ENCODE peak calls at places on chromosomes 3 and 15, in nine cellular contexts. L, E, Z, R, N, D, F, A and Q are unnamed samples.

GRCh38 chr3:76051145-76051544 is 265.8 kb upstream of the ZNF717 start:
- DNase-seq in L (no peak), E (no peak), Z (no peak), R (no peak), N (no peak), D (no peak), F (no peak), A (no peak), Q (no peak)

GRCh38 chr3:115280531-115280930 is 133.4 kb upstream of the ZBTB20 start:
- DNase-seq in L (no peak), E (no peak), Z (no peak), R (no peak), N (no peak), D (no peak), F (no peak), A (peak; percentile 14), Q (no peak)

GRCh38 chr15:66831289-66831688 is 129.3 kb downstream of the SMAD6 start:
- DNase-seq in L (no peak), E (no peak), Z (no peak), R (no peak), N (peak; percentile 14), D (no peak), F (no peak), A (no peak), Q (no peak)

GRCh38 chr3:10952525-10952924 is 40.0 kb upstream of the SLC6A1 start:
- DNase-seq in L (no peak), E (no peak), Z (no peak), R (no peak), N (no peak), D (no peak), F (no peak), A (no peak), Q (no peak)

GRCh38 chr15:95141486-95141885 is 910.1 kb downstream of the MCTP2 start:
- DNase-seq in L (no peak), E (no peak), Z (no peak), R (peak; percentile 34), N (no peak), D (no peak), F (no peak), A (no peak), Q (no peak)

GRCh38 chr3:79258479-79258878 is 509.3 kb downstream of the ROBO1 start:
- DNase-seq in L (no peak), E (no peak), Z (no peak), R (no peak), N (no peak), D (no peak), F (no peak), A (no peak), Q (no peak)

GRCh38 chr3:49022751-49023171 is 840 bp downstream of the NDUFAF3 start:
- DNase-seq in L (no peak), E (no peak), Z (no peak), R (no peak), N (no peak), D (no peak), F (peak; percentile 37), A (no peak), Q (no peak)

GRCh38 chr3:111326144-111326995 is 215.6 kb upstream of the CD96 start:
- DNase-seq in L (no peak), E (no peak), Z (no peak), R (peak; percentile 51), N (no peak), D (no peak), F (no peak), A (no peak), Q (no peak)

GRCh38 chr15:29724026-29724425 is 98.2 kb downstream of the TJP1 start:
- DNase-seq in L (no peak), E (no peak), Z (no peak), R (no peak), N (no peak), D (no peak), F (no peak), A (no peak), Q (no peak)

GRCh38 chr15:72195101-72195511 is 2.5 kb downstream of the GRAMD2A start:
- DNase-seq in L (no peak), E (no peak), Z (no peak), R (no peak), N (no peak), D (no peak), F (peak; percentile 93), A (no peak), Q (no peak)

GRCh38 chr15:72198410-72199270 is 1.1 kb upstream of the GRAMD2A start:
- DNase-seq in L (no peak), E (no peak), Z (no peak), R (no peak), N (no peak), D (no peak), F (no peak), A (no peak), Q (no peak)

GRCh38 chr15:72197460-72198409 is at the start of gene GRAMD2A:
- DNase-seq in L (peak; percentile 22), E (peak; percentile 59), Z (peak; percentile 32), R (no peak), N (peak; percentile 63), D (no peak), F (no peak), A (no peak), Q (no peak)

GRCh38 chr15:72196409-72197044 is 1.1 kb downstream of the GRAMD2A start:
- DNase-seq in L (no peak), E (no peak), Z (no peak), R (no peak), N (no peak), D (no peak), F (no peak), A (no peak), Q (no peak)

DNA sequence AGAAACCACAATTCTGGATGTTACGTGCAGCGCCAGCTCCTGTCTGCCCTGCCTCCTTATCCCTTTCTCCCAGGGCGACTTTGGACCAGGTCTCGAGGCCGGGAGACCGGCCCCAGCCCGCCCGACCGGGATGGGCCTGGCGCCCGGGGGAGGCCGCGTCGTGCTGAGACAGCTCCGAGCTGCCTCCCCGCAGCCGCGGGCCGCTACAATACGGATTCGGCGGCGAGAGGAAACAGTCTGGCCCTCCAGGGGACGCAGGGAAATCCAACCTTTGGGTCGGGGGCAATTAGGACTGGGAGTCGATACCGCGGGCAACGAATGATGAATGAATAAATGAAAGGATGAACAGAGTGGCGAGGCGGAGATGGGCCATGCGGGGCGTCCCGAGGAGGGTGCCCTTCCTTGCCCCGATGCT is 535 bp downstream of the GRAMD2A start:
- DNase-seq in L (no peak), E (no peak), Z (no peak), R (no peak), N (no peak), D (no peak), F (no peak), A (no peak), Q (no peak)
- H3K4me3 ChIP-seq in L (peak overlapping the region; percentile 46), E (peak overlapping the region; percentile 36), Z (peak overlapping the region; percentile 67), R (peak overlapping the region; percentile 12), N (peak overlapping the region; percentile 77), D (no peak overlapping the region), F (no peak overlapping the region), A (no peak overlapping the region), Q (no peak overlapping the region)

GRCh38 chr15:74889390-74889881 is 406 bp upstream of the MPI start:
- DNase-seq in L (peak; percentile 61), E (no peak), Z (peak; percentile 57), R (no peak), N (no peak), D (no peak), F (peak; percentile 58), A (peak; percentile 46), Q (no peak)
- H3K4me3 ChIP-seq in L (peak overlapping the region; percentile 77), E (peak overlapping the region; percentile 82), Z (peak overlapping the region; percentile 96), R (peak overlapping the region; percentile 100), N (peak overlapping the region; percentile 84), D (peak overlapping the region; percentile 89), F (peak overlapping the region; percentile 71), A (peak overlapping the region; percentile 99), Q (peak overlapping the region; percentile 95)

GRCh38 chr3:45796902-45797637 is 734 bp upstream of the SLC6A20 start:
- DNase-seq in L (no peak), E (no peak), Z (no peak), R (no peak), N (no peak), D (no peak), F (no peak), A (no peak), Q (no peak)
- H3K4me3 ChIP-seq in L (peak overlapping the region; percentile 49), E (peak overlapping the region; percentile 54), Z (peak overlapping the region; percentile 67), R (no peak overlapping the region), N (peak overlapping the region; percentile 90), D (no peak overlapping the region), F (no peak overlapping the region), A (peak overlapping the region; percentile 44), Q (no peak overlapping the region)

GRCh38 chr3:171824824-171825221 is 14.5 kb upstream of the PLD1 start:
- DNase-seq in L (no peak), E (no peak), Z (no peak), R (no peak), N (no peak), D (no peak), F (no peak), A (no peak), Q (no peak)

GRCh38 chr3:171822707-171823106 is 12.4 kb upstream of the PLD1 start:
- DNase-seq in L (no peak), E (no peak), Z (no peak), R (no peak), N (no peak), D (no peak), F (no peak), A (no peak), Q (no peak)

GRCh38 chr3:171824076-171824475 is 13.8 kb upstream of the PLD1 start:
- DNase-seq in L (no peak), E (no peak), Z (no peak), R (no peak), N (no peak), D (no peak), F (peak; percentile 86), A (no peak), Q (no peak)

GRCh38 chr3:171821061-171821460 is 10.8 kb upstream of the PLD1 start:
- DNase-seq in L (no peak), E (no peak), Z (no peak), R (no peak), N (no peak), D (no peak), F (no peak), A (no peak), Q (no peak)

GRCh38 chr3:171821778-171822358 is 11.6 kb upstream of the PLD1 start:
- DNase-seq in L (no peak), E (no peak), Z (no peak), R (no peak), N (no peak), D (no peak), F (no peak), A (no peak), Q (no peak)
- H3K4me3 ChIP-seq in L (no peak overlapping the region), E (no peak overlapping the region), Z (no peak overlapping the region), R (no peak overlapping the region), N (no peak overlapping the region), D (no peak overlapping the region), F (no peak overlapping the region), A (no peak overlapping the region), Q (no peak overlapping the region)

DNA sequence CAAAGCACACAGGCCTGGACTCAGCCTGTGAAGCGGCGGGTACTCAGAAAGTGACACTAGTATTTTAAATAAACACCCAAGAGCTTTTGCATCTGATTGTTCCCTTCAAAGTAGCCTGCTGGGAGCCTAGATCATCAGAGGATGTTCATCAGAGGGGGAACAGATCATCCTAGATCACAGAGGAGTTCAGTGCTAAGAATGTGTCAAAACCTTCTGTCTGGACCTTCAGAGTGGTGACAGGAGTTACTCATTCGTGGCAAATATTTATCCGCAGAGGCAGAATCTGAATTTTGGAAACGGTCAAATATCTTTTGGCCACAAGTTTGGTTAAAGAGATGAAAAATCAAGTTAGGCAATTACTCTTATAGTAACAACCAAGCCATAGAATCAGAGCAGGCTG is 9.7 kb upstream of the KIF7 start:
- DNase-seq in L (no peak), E (no peak), Z (no peak), R (no peak), N (no peak), D (no peak), F (no peak), A (no peak), Q (no peak)
- H3K4me3 ChIP-seq in L (peak overlapping the region; percentile 48), E (no peak overlapping the region), Z (peak overlapping the region; percentile 64), R (no peak overlapping the region), N (no peak overlapping the region), D (no peak overlapping the region), F (no peak overlapping the region), A (no peak overlapping the region), Q (no peak overlapping the region)